ENCODE peak calls at places on chromosome 22, in six cellular contexts. One of them, this sample, is unnamed.

GRCh38 chr22:45903355-45904149 is 73.4 kb downstream of the WNT7B start:
- DNase-seq in heart left ventricle: peak
- DNase-seq in AG04449: peak
- DNase-seq in fibroblast of lung: peak
- DNase-seq in neural crest cell: no peak
- DNase-seq in GM20000: no peak
- DNase-seq in this sample: peak

GRCh38 chr22:35656284-35656752 is 8.1 kb downstream of the APOL6 start:
- DNase-seq in neural crest cell: no peak
- DNase-seq in AG04449: no peak
- DNase-seq in fibroblast of lung: no peak
- DNase-seq in heart left ventricle: no peak
- DNase-seq in GM20000: no peak
- DNase-seq in this sample: no peak

GRCh38 chr22:30894371-30894740 is 74.2 kb downstream of the MORC2 start:
- DNase-seq in GM20000: no peak
- DNase-seq in neural crest cell: no peak
- DNase-seq in AG04449: no peak
- DNase-seq in heart left ventricle: no peak
- DNase-seq in fibroblast of lung: no peak
- DNase-seq in this sample: no peak

GRCh38 chr22:25774575-25775026 is 32.6 kb downstream of the MYO18B start:
- DNase-seq in fibroblast of lung: no peak
- DNase-seq in neural crest cell: peak
- DNase-seq in GM20000: peak
- DNase-seq in AG04449: no peak
- DNase-seq in heart left ventricle: peak
- DNase-seq in this sample: no peak

GRCh38 chr22:44667829-44668189 is 34.2 kb upstream of the PRR5 start:
- DNase-seq in neural crest cell: no peak
- DNase-seq in GM20000: no peak
- DNase-seq in fibroblast of lung: no peak
- DNase-seq in AG04449: no peak
- DNase-seq in heart left ventricle: no peak
- DNase-seq in this sample: no peak

GRCh38 chr22:22616636-22617035 is 27.8 kb upstream of the GGTLC2 start:
- DNase-seq in GM20000: peak
- DNase-seq in heart left ventricle: no peak
- DNase-seq in fibroblast of lung: no peak
- DNase-seq in AG04449: no peak
- DNase-seq in neural crest cell: no peak
- DNase-seq in this sample: no peak

GRCh38 chr22:47565607-47566006 is 803.2 kb downstream of the TBC1D22A start:
- DNase-seq in AG04449: no peak
- DNase-seq in heart left ventricle: no peak
- DNase-seq in neural crest cell: no peak
- DNase-seq in fibroblast of lung: no peak
- DNase-seq in GM20000: no peak
- DNase-seq in this sample: no peak

GRCh38 chr22:44331881-44332714 is 19.3 kb upstream of the SHISAL1 start:
- DNase-seq in AG04449: no peak
- DNase-seq in fibroblast of lung: peak
- DNase-seq in neural crest cell: peak
- DNase-seq in GM20000: no peak
- DNase-seq in heart left ventricle: peak
- DNase-seq in this sample: no peak

GRCh38 chr22:28064941-28065340 is 145.9 kb upstream of the PITPNB start:
- DNase-seq in fibroblast of lung: peak
- DNase-seq in neural crest cell: no peak
- DNase-seq in GM20000: no peak
- DNase-seq in heart left ventricle: no peak
- DNase-seq in AG04449: no peak
- DNase-seq in this sample: no peak

GRCh38 chr22:26483439-26484359 is at the start of the genes HPS4 and SRRD:
- DNase-seq in heart left ventricle: peak
- DNase-seq in fibroblast of lung: peak
- DNase-seq in GM20000: peak
- DNase-seq in AG04449: peak
- DNase-seq in neural crest cell: peak
- DNase-seq in this sample: peak

GRCh38 chr22:47944941-47945340 is 1182.5 kb downstream of the TBC1D22A start:
- DNase-seq in neural crest cell: no peak
- DNase-seq in fibroblast of lung: no peak
- DNase-seq in GM20000: no peak
- DNase-seq in heart left ventricle: no peak
- DNase-seq in AG04449: no peak
- DNase-seq in this sample: no peak

GRCh38 chr22:39959640-39960447 is at the start of gene TMA7B:
- DNase-seq in fibroblast of lung: peak
- DNase-seq in neural crest cell: no peak
- DNase-seq in AG04449: no peak
- DNase-seq in GM20000: no peak
- DNase-seq in heart left ventricle: peak
- DNase-seq in this sample: no peak

GRCh38 chr22:42313204-42313603 is 42.8 kb upstream of the TCF20 start:
- DNase-seq in fibroblast of lung: no peak
- DNase-seq in AG04449: no peak
- DNase-seq in GM20000: no peak
- DNase-seq in neural crest cell: no peak
- DNase-seq in heart left ventricle: no peak
- DNase-seq in this sample: no peak
- TF ChIP-seq CTCF in fibroblast of lung: no peak
- TF ChIP-seq CTCF in AG04449: no peak
- TF ChIP-seq CTCF in GM20000: no peak
- TF ChIP-seq CTCF in neural crest cell: no peak
- TF ChIP-seq CTCF in heart left ventricle: no peak
- TF ChIP-seq CTCF in this sample: no peak

DNA sequence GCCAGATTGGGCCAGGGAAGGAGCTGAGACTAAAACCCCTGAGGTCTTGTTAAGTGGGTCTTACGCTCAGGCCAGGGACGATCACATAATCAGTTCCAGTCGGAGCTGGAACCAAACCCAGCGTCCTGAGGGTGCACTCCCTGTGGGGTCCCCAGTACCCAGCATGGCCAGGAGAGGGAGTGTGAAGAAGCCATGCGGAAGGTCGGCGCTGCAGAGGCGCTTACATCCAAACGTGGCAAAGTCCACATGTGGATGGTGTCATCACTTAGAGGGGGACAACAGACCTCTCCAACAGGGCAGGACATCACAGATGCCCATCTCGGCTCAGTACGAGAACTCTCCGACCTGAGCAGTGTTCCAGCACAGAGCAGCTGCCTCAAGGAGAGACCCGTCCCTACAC is 8.3 kb downstream of the ATP5MGL start:
- DNase-seq in fibroblast of lung: no peak
- DNase-seq in neural crest cell: no peak
- DNase-seq in AG04449: no peak
- DNase-seq in heart left ventricle: no peak
- DNase-seq in GM20000: no peak
- DNase-seq in this sample: no peak
- TF ChIP-seq CTCF in fibroblast of lung: peak
- TF ChIP-seq CTCF in neural crest cell: peak
- TF ChIP-seq CTCF in AG04449: peak
- TF ChIP-seq CTCF in heart left ventricle: peak
- TF ChIP-seq CTCF in GM20000: no peak
- TF ChIP-seq CTCF in this sample: peak

DNA sequence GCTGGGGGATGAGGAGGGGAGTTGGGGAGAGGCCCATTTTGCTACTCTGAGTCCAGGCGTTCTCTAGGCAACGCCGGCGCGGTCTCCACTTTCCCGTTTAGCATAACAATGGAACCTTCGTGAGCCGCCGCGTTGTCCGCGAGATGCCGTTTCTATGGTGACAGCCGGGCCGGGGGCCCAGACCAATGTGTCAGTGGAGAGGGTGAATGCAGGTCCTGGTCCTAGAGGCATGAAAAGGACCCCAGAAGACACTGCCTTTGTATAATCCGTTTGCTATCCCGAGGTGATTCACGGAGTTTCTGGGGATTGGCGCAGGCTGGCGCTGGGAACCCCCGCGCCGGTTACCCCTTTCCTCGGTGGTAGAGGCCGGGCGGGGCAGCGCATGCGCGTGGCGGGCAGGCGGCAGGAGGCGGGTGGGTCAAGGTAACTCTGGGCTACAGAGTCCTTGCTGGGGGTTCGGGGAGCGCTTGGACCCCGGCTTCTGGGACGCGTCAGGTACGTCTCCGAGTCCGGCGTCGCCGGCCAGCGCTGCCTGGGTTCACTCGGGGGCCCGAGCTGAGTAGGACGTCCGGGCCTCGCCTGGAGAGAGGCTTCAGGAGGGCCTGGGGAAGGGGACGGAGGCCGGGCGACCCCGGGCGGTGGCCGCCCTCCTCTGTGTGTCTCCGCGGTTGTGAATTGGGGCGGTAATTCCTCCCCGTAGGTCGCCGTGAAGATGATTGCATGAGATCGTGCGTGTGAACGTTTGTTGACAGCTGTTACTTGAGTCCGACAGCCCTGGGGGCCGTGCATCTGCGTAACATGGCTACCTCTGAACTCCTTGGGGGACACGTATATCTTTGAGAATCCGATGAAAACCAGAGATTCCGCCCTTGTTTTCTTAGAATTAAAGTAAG is at the start of the genes CBY1 and FAM227A:
- DNase-seq in heart left ventricle: peak
- DNase-seq in GM20000: peak
- DNase-seq in neural crest cell: peak
- DNase-seq in fibroblast of lung: peak
- DNase-seq in AG04449: no peak
- DNase-seq in this sample: peak
- TF ChIP-seq CTCF in heart left ventricle: no peak
- TF ChIP-seq CTCF in GM20000: no peak
- TF ChIP-seq CTCF in neural crest cell: no peak
- TF ChIP-seq CTCF in fibroblast of lung: no peak
- TF ChIP-seq CTCF in AG04449: no peak
- TF ChIP-seq CTCF in this sample: no peak

GRCh38 chr22:24420072-24420976 is 7.1 kb upstream of the ADORA2A start:
- DNase-seq in neural crest cell: no peak
- DNase-seq in fibroblast of lung: no peak
- DNase-seq in GM20000: no peak
- DNase-seq in heart left ventricle: peak
- DNase-seq in AG04449: no peak
- DNase-seq in this sample: no peak
- TF ChIP-seq CTCF in neural crest cell: no peak
- TF ChIP-seq CTCF in fibroblast of lung: no peak
- TF ChIP-seq CTCF in GM20000: no peak
- TF ChIP-seq CTCF in heart left ventricle: no peak
- TF ChIP-seq CTCF in AG04449: no peak
- TF ChIP-seq CTCF in this sample: no peak

DNA sequence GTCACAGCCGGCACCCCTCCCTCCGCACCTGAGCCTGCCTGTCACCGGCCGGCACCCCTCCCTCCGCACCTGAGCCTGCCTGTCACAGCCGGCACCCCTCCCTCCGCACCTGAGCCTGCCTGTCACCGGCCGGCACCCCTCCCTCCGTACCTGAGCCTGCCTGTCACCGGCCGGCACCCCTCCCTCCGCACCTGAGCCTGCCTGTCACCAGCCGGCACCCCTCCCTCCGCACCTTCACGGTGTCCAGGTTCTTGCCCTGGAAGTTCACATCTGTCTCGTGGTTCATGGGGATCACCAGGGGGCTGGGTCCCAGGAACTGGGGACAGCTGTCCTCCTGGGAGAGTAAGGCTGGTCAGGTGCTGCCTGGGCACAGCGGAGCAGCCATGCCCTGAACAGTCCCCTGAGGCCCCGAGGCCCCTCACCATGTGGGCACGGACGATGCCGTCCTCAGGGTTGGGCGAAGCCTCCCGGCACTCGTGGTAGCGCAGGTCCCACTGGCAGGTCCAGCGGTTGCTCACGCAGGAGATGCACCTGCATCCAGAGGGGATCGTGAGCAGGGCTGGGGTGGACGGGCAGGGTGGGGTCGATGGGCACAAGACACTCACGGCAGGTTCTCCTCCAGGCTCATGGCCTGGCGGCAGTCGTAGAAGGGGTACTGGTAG is 15.5 kb upstream of the MAPK11 start:
- DNase-seq in GM20000: no peak
- DNase-seq in neural crest cell: no peak
- DNase-seq in heart left ventricle: no peak
- DNase-seq in AG04449: no peak
- DNase-seq in fibroblast of lung: no peak
- DNase-seq in this sample: no peak
- TF ChIP-seq CTCF in GM20000: no peak
- TF ChIP-seq CTCF in neural crest cell: no peak
- TF ChIP-seq CTCF in heart left ventricle: no peak
- TF ChIP-seq CTCF in AG04449: no peak
- TF ChIP-seq CTCF in fibroblast of lung: no peak
- TF ChIP-seq CTCF in this sample: no peak

GRCh38 chr22:33020721-33021120 is 37.5 kb downstream of the SYN3 start:
- DNase-seq in neural crest cell: no peak
- DNase-seq in heart left ventricle: no peak
- DNase-seq in fibroblast of lung: no peak
- DNase-seq in GM20000: no peak
- DNase-seq in AG04449: no peak
- DNase-seq in this sample: no peak

GRCh38 chr22:33024626-33025025 is 33.6 kb downstream of the SYN3 start:
- DNase-seq in heart left ventricle: no peak
- DNase-seq in AG04449: no peak
- DNase-seq in GM20000: no peak
- DNase-seq in fibroblast of lung: peak
- DNase-seq in neural crest cell: no peak
- DNase-seq in this sample: no peak

GRCh38 chr22:33022231-33022630 is 36.0 kb downstream of the SYN3 start:
- DNase-seq in AG04449: no peak
- DNase-seq in neural crest cell: no peak
- DNase-seq in fibroblast of lung: no peak
- DNase-seq in GM20000: no peak
- DNase-seq in heart left ventricle: no peak
- DNase-seq in this sample: no peak

GRCh38 chr22:33025675-33026074 is 32.5 kb downstream of the SYN3 start:
- DNase-seq in neural crest cell: no peak
- DNase-seq in AG04449: no peak
- DNase-seq in heart left ventricle: no peak
- DNase-seq in GM20000: no peak
- DNase-seq in fibroblast of lung: no peak
- DNase-seq in this sample: no peak

GRCh38 chr22:33023119-33023827 is 34.9 kb downstream of the SYN3 start:
- DNase-seq in GM20000: no peak
- DNase-seq in neural crest cell: no peak
- DNase-seq in fibroblast of lung: no peak
- DNase-seq in AG04449: no peak
- DNase-seq in heart left ventricle: no peak
- DNase-seq in this sample: no peak
- TF ChIP-seq CTCF in GM20000: no peak
- TF ChIP-seq CTCF in neural crest cell: no peak
- TF ChIP-seq CTCF in fibroblast of lung: no peak
- TF ChIP-seq CTCF in AG04449: no peak
- TF ChIP-seq CTCF in heart left ventricle: no peak
- TF ChIP-seq CTCF in this sample: no peak

DNA sequence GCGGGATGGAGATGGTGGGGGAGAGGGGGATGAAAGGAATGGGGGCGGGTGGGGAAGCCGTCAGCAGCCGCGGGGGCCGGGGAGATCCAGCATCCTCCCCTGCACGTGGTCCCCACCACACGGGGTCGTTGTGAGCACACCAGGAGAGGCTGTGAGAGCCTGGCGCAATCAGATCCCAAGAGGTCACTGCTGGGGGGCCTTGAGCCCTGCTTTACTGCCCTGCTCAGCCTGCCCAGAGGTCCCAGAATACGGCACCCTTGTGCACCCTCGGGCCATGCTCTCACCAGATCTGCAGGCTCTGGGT is 7.4 kb downstream of the CABP7 start:
- DNase-seq in neural crest cell: peak
- DNase-seq in GM20000: peak
- DNase-seq in heart left ventricle: no peak
- DNase-seq in fibroblast of lung: no peak
- DNase-seq in AG04449: no peak
- DNase-seq in this sample: no peak
- TF ChIP-seq CTCF in neural crest cell: peak
- TF ChIP-seq CTCF in GM20000: no peak
- TF ChIP-seq CTCF in heart left ventricle: peak
- TF ChIP-seq CTCF in fibroblast of lung: peak
- TF ChIP-seq CTCF in AG04449: peak
- TF ChIP-seq CTCF in this sample: peak